ENCODE peak calls at places on chromosomes 7 and 10, in eight cellular contexts. N, V, X, Q, F, G, D and C are unnamed samples.

GRCh38 chr10:47420305-47421056 is 36.4 kb upstream of the ZNF488 start:
- DNase-seq in N (no peak), V (no peak), X (no peak), Q (no peak), F (no peak), G (no peak), D (no peak), C (no peak)

GRCh38 chr10:80253266-80253962 is 36.0 kb downstream of the MAT1A start:
- DNase-seq in N (peak; percentile 61), V (no peak), X (no peak), Q (no peak), F (no peak), G (no peak), D (no peak), C (no peak)

GRCh38 chr10:6136215-6137201 is 47.7 kb downstream of the RBM17 start:
- DNase-seq in N (no peak), V (peak; percentile 80), X (peak; percentile 41), Q (peak; percentile 58), F (no peak), G (no peak), D (peak; percentile 46), C (no peak)

GRCh38 chr7:44470080-44470479 is 20.4 kb downstream of the NUDCD3 start:
- DNase-seq in N (no peak), V (no peak), X (no peak), Q (no peak), F (no peak), G (no peak), D (no peak), C (no peak)

GRCh38 chr10:52368725-52369124 is 54.6 kb downstream of the DKK1 start:
- DNase-seq in N (peak; percentile 30), V (no peak), X (no peak), Q (no peak), F (no peak), G (no peak), D (no peak), C (no peak)

GRCh38 chr7:117034851-117035462 is 81.7 kb downstream of the ST7 start:
- DNase-seq in N (no peak), V (peak; percentile 57), X (no peak), Q (peak; percentile 71), F (no peak), G (no peak), D (peak; percentile 64), C (no peak)

GRCh38 chr7:116630932-116631449 is 41.0 kb upstream of the MET start:
- DNase-seq in N (peak; percentile 67), V (peak; percentile 96), X (peak; percentile 93), Q (peak; percentile 76), F (peak; percentile 55), G (peak; percentile 36), D (peak; percentile 76), C (peak; percentile 89)

GRCh38 chr10:29960261-29960660 is 99.1 kb downstream of the JCAD start:
- DNase-seq in N (no peak), V (no peak), X (no peak), Q (no peak), F (no peak), G (no peak), D (no peak), C (no peak)

GRCh38 chr7:127824682-127825081 is 172.7 kb downstream of the SND1 start:
- DNase-seq in N (no peak), V (peak; percentile 76), X (no peak), Q (peak; percentile 68), F (no peak), G (no peak), D (peak; percentile 44), C (no peak)

GRCh38 chr10:90352288-90352687 is 505.6 kb downstream of the HTR7 start:
- DNase-seq in N (no peak), V (no peak), X (no peak), Q (peak; percentile 6), F (no peak), G (no peak), D (no peak), C (no peak)

GRCh38 chr10:123967626-123968243 is 76.1 kb upstream of the CPXM2 start:
- DNase-seq in N (peak; percentile 59), V (peak; percentile 72), X (peak; percentile 80), Q (peak; percentile 54), F (no peak), G (no peak), D (peak; percentile 54), C (no peak)

DNA sequence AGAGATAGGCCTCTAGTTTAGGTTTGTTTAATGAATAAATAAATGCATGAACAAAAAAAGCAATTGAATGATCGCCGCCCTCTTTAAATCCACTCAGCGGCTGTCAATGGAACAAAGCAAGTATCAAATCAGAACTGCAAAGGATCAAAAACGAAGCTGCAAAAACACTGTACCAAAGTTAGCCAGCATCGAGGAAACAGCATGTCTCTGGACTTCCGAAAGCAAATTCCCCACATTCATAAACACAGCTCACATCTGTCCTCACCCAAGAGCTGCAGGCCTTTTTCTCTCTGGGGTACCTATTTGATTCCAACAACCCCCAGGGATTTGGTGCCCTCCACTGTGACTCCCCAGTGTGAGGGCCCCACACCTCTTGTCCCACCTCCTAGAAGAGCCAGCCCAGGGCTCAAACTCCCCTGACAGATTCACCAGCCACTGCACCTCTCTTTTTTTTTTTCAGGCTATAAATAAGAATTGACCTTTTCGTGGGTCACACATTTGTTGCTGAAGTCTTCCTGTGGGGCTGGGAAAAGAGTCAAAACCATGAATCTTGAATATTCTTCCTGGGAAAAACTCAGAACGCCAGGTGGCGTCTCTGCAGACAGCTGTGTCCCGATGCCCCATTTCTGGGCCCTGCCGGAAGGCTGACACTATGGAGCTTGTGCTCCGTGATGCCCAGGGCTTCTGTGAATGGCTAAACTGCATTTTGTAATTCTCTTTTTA is 51.8 kb downstream of the HSPA12A start:
- DNase-seq in N (no peak), V (peak; percentile 20), X (no peak), Q (peak; percentile 45), F (no peak), G (no peak), D (peak; percentile 30), C (no peak)
- TF ChIP-seq CTCF in N (no peak), V (peak; percentile 12), X (no peak), Q (peak; percentile 39), F (no peak), G (no peak), D (peak; percentile 49), C (no peak)

GRCh38 chr10:84238909-84239308 is 2.4 kb downstream of the LRIT1 start:
- DNase-seq in N (no peak), V (no peak), X (no peak), Q (no peak), F (no peak), G (no peak), D (no peak), C (no peak)

GRCh38 chr10:84236807-84237198 is 4.5 kb downstream of the LRIT1 start:
- DNase-seq in N (no peak), V (no peak), X (no peak), Q (no peak), F (no peak), G (no peak), D (no peak), C (no peak)

GRCh38 chr10:84235096-84235495 is 6.2 kb downstream of the LRIT1 start:
- DNase-seq in N (no peak), V (no peak), X (no peak), Q (no peak), F (no peak), G (no peak), D (no peak), C (no peak)

GRCh38 chr10:84234508-84234907 is 6.8 kb downstream of the LRIT1 start:
- DNase-seq in N (no peak), V (no peak), X (no peak), Q (no peak), F (no peak), G (no peak), D (no peak), C (no peak)

DNA sequence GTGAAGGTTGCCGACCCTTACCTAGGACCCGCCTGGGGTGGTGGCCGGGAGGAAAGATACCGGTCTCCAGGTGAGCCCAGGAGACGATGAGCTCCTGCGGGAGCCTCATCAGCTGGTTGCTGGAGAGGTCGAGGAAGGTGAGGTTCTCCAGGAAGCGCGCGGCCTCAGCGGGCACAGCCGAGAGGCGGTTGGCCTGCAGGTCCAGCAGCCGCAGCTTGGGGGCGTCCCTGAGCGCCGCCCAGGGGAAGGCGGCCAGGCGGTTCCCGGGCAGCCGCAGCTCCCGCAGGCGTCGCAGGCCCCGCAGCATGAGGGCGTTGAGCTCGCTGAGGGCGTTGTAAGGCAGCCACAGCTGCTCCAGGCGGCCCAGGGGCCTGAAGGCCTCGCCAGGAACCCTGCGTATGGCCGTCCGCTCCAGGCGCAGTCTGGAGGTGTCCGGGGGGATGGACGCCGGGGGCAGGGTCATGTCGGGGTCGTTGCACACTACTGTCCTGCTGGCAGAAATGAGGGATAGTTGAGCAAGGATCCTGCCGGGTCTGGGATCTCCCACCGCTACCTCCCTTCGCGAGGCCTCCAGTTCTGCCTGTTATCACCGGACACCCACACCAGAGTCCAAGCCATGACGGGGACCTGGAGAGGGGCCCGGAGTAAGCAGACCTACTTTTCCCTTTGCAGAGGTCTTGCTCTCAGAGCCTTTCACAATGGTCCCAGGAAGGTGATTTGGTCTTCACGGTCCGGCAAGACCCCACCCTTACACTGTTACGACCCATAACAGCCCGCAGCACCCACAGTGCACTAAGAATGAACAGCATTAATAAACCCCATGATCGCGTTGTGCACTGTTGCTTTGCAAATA is 3.9 kb downstream of the LRIT1 start:
- DNase-seq in N (no peak), V (no peak), X (no peak), Q (no peak), F (no peak), G (no peak), D (no peak), C (no peak)
- TF ChIP-seq CTCF in N (no peak), V (no peak), X (no peak), Q (no peak), F (no peak), G (no peak), D (no peak), C (peak; percentile 11)

DNA sequence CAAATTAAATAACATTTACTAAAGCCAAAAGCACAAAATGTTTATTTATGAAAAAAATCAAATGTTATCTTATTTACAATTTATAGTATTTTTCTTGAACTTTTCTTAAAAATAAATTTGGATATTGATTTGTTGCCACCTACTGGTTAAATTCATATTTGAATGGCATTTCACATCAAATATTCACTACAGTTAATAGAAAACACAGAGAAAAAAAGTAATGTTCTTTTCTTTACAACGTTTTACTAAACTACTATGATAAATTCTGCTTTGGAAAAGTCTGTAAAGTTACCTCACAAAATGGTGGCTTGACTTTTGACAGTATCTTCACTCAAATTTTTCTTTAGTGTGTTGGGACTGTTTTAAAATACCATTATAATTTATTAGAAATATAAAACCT is 52.7 kb downstream of the SRPK2 start:
- DNase-seq in N (no peak), V (peak; percentile 41), X (no peak), Q (peak; percentile 49), F (no peak), G (no peak), D (peak; percentile 25), C (no peak)
- TF ChIP-seq CTCF in N (peak; percentile 35), V (peak; percentile 33), X (peak; percentile 32), Q (peak; percentile 30), F (peak; percentile 68), G (no peak), D (peak; percentile 21), C (peak; percentile 65)

GRCh38 chr7:74183653-74184450 is 9.7 kb downstream of the EIF4H start:
- DNase-seq in N (no peak), V (no peak), X (peak; percentile 63), Q (no peak), F (peak; percentile 47), G (no peak), D (no peak), C (no peak)
- TF ChIP-seq CTCF in N (peak; percentile 37), V (peak; percentile 27), X (no peak), Q (peak; percentile 26), F (peak; percentile 50), G (no peak), D (peak; percentile 29), C (no peak)